ENCODE peak calls at places on chromosomes 2 and 18, in ten cellular contexts. Z, Y, B, X, M, U, L, C, D and G are unnamed samples.

GRCh38 chr18:28284132-28284531 is 107.2 kb upstream of the CDH2 start:
- DNase-seq in D (peak), X (no peak), Z (no peak), Y (no peak), L (no peak), B (peak), M (peak), U (no peak), C (no peak), G (no peak)

GRCh38 chr2:201154615-201155014 is 28.3 kb upstream of the CASP10 start:
- DNase-seq in D (no peak), L (no peak), U (no peak), X (no peak), M (no peak), C (no peak), Y (no peak), B (no peak), Z (no peak), G (no peak)

GRCh38 chr2:168256448-168256847 is 9.1 kb upstream of the STK39 start:
- DNase-seq in X (no peak), U (no peak), Z (no peak), B (no peak), C (no peak), M (peak), Y (no peak), D (no peak), L (no peak), G (no peak)

GRCh38 chr18:10378688-10379465 is 75.6 kb upstream of the APCDD1 start:
- DNase-seq in L (no peak), Y (no peak), U (peak), X (no peak), B (no peak), Z (peak), D (peak), C (no peak), M (peak), G (peak)

GRCh38 chr2:104856086-104856972 is 2.4 kb downstream of the POU3F3 start:
- DNase-seq in Z (no peak), D (no peak), B (peak), U (no peak), M (no peak), X (no peak), L (no peak), C (no peak), Y (no peak), G (no peak)

GRCh38 chr2:164205347-164205746 is 415.9 kb downstream of the GRB14 start:
- DNase-seq in U (peak), Y (no peak), X (no peak), D (peak), L (no peak), Z (no peak), M (peak), C (no peak), B (peak), G (no peak)

GRCh38 chr2:228652366-228652765 is 470.9 kb upstream of the SPHKAP start:
- DNase-seq in D (peak), B (peak), L (no peak), C (no peak), Z (no peak), X (no peak), M (no peak), U (no peak), Y (no peak), G (no peak)

GRCh38 chr2:61151434-61151833 is 10.6 kb upstream of the C2orf74 start:
- DNase-seq in D (peak), B (peak), Y (no peak), X (no peak), M (peak), C (no peak), Z (no peak), L (no peak), U (no peak), G (no peak)

GRCh38 chr2:88874063-88874657 is 182.7 kb downstream of the RPIA start:
- DNase-seq in B (peak), L (no peak), Z (no peak), U (peak), M (peak), Y (no peak), X (no peak), D (peak), C (no peak), G (peak)

DNA sequence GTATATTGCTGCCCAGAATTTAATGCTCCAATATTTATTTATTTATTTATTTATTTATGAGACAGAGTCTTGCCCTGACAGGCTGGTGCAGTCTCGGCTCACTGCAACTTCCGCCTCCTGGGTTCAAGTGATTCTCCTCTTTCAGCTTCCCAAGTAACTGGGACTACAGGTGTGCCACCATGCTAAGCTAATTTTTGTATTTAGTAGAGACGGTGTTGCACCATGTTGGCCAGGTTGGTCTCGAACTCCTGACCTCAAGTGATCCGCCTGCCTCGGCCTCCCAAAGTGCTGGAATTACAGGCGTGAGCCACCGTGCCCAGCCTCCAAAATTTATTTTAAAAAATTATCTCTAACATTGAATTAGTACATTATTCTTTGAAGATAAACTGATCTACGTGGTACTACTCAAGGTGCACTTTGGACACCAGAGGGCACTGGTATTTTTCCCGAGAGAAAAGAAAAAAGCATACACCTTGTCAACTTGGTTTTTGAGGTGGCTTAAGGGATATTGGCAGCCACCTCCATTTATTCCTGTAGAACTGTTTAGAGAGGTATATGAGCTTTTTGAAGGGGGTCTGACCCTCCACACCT is 1.4 kb upstream of the IDH1 start:
- DNase-seq in M (peak), L (no peak), Z (no peak), C (no peak), U (no peak), Y (no peak), B (no peak), D (no peak), X (no peak), G (no peak)
- TF ChIP-seq CTCF in M (peak), L (no peak), Z (no peak), C (peak), U (no peak), Y (peak), B (peak), D (peak), X (no peak), G (no peak)

DNA sequence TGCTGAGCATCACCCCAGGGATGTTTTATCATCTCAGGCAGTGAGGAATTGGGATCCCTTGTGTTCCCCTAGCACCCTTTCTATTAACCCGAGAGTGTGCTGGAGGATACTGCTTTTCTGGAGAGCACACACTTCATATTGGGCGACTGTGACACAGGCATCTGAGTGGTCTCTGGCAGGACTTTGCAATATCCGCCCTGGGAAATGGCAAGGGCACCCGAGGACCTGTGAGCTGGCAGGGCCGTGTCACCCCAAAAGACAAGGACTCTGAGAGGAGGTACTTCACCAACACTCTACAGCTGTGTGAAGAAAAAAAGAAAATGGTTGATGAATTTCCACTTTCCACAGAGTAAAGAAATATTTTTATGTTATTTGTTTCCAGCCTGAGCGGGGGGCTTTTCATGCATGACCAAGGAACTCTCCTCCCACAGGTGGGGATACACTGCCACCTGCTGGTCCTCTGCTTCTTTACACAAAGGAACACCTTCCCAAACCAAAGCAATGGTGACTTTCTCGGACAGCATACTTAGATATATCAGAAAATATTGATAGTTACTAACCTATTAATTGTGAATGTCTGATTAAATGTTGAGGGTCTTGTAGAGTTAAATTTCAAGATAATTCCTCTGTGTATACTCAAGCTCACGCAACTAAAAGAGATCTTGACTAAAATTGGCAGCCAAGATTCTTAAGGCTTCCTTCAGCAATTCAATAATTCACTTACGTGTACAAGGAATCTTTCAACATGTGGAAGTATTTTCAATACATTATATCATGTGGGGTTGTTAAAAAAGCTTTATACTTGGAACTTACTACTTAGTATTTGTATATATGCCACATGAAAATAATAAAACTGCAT is 45.9 kb upstream of the REG3G start:
- DNase-seq in Z (no peak), Y (peak), U (no peak), D (peak), M (peak), L (no peak), B (peak), X (no peak), C (peak), G (peak)
- TF ChIP-seq CTCF in Z (no peak), Y (peak), U (peak), D (peak), M (peak), L (no peak), B (peak), X (peak), C (peak), G (peak)

GRCh38 chr2:196639180-196640030 is at the start of gene CCDC150:
- DNase-seq in D (peak), C (peak), X (peak), M (peak), Y (peak), L (peak), B (peak), Z (peak), U (peak), G (peak)
- TF ChIP-seq CTCF in D (peak), C (peak), X (no peak), M (peak), Y (no peak), L (no peak), B (peak), Z (no peak), U (peak), G (peak)

GRCh38 chr2:149611100-149611820 is 23.7 kb upstream of the MMADHC start:
- DNase-seq in U (no peak), X (no peak), Y (no peak), L (no peak), M (peak), D (no peak), B (no peak), C (no peak), Z (no peak), G (no peak)
- TF ChIP-seq CTCF in U (peak), X (no peak), Y (peak), L (no peak), M (peak), D (no peak), B (peak), C (peak), Z (no peak), G (no peak)

GRCh38 chr18:70452501-70452900 is 163.7 kb downstream of the SOCS6 start:
- DNase-seq in X (no peak), M (no peak), Z (no peak), Y (no peak), C (no peak), D (no peak), L (no peak), U (no peak), B (no peak), G (no peak)

GRCh38 chr18:70456376-70456775 is 167.5 kb downstream of the SOCS6 start:
- DNase-seq in D (no peak), L (no peak), M (no peak), X (no peak), Z (no peak), B (no peak), U (no peak), Y (no peak), C (no peak), G (no peak)

GRCh38 chr18:70453058-70453775 is 164.4 kb downstream of the SOCS6 start:
- DNase-seq in L (no peak), B (no peak), C (no peak), U (no peak), X (no peak), D (no peak), M (no peak), Y (no peak), Z (no peak), G (no peak)

GRCh38 chr18:70457223-70457622 is 168.4 kb downstream of the SOCS6 start:
- DNase-seq in Y (no peak), B (no peak), M (no peak), D (no peak), L (no peak), X (no peak), U (no peak), Z (no peak), C (no peak), G (no peak)

GRCh38 chr18:70454705-70455322 is 166.0 kb downstream of the SOCS6 start:
- DNase-seq in U (no peak), M (peak), Y (peak), X (no peak), L (no peak), D (peak), B (peak), Z (no peak), C (no peak), G (peak)
- TF ChIP-seq CTCF in U (peak), M (peak), Y (peak), X (no peak), L (peak), D (peak), B (peak), Z (no peak), C (peak), G (peak)

GRCh38 chr2:36918307-36918706 is 48.0 kb downstream of the STRN start:
- DNase-seq in Y (no peak), B (no peak), D (peak), Z (no peak), X (no peak), C (no peak), U (no peak), M (no peak), L (no peak), G (peak)
- TF ChIP-seq CTCF in Y (peak), B (peak), D (peak), Z (no peak), X (no peak), C (peak), U (peak), M (no peak), L (no peak), G (no peak)

GRCh38 chr2:199850250-199850717 is 708 bp downstream of the FTCDNL1 start:
- DNase-seq in L (no peak), U (no peak), C (no peak), B (no peak), D (no peak), M (no peak), X (no peak), Z (no peak), Y (no peak), G (no peak)

GRCh38 chr2:199851886-199852285 is 894 bp upstream of the FTCDNL1 start:
- DNase-seq in X (no peak), Y (no peak), B (no peak), C (no peak), U (no peak), Z (no peak), M (no peak), D (no peak), L (no peak), G (no peak)

GRCh38 chr2:199851499-199851816 is 466 bp upstream of the FTCDNL1 start:
- DNase-seq in M (no peak), U (no peak), Z (no peak), Y (no peak), D (no peak), L (no peak), B (no peak), X (no peak), C (no peak), G (no peak)

GRCh38 chr2:199848323-199848722 is 2.7 kb downstream of the FTCDNL1 start:
- DNase-seq in Y (no peak), M (no peak), B (no peak), Z (no peak), L (no peak), D (no peak), C (no peak), X (no peak), U (no peak), G (no peak)

DNA sequence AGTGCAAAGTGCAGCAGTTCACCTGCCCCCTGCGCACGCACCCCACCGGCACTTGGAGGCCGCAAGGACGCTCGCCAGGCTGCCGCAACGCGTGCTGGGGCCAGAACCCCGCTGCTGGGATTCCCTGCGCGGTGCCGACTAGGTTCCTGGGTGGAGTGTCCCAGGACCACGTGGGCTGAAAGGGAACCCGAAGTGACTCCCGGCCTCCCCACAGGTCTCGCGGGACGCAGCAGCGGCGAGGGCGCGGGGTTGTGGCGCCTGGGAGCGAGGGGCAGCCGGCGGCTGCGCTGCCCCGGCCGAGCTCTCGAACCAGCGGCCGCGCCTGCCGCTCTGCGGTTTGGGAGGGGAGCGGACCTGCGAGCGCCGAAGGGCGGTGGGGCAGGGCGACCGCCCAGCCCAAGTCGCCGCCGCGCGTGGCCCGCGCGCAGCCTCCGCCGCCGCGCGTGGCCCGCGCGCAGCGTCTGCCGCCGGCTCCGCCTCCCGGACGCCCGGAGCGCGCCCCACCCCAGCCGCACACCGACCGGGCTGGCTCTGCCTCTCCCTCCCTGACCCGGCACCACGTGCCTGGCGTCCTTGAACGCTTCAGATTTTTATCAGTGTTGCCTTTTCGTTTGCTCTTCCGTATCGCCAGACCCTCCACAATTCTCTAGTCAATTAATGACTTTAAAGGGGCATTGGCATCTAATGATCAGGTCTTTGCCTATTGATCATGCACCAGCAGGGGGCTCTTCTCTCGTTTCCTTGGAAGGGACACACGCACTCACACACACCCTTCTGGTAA is at the start of gene FTCDNL1:
- DNase-seq in Y (peak), X (peak), B (peak), D (peak), M (peak), C (peak), L (no peak), U (no peak), Z (peak), G (peak)
- TF ChIP-seq CTCF in Y (peak), X (no peak), B (peak), D (peak), M (peak), C (peak), L (no peak), U (peak), Z (no peak), G (peak)